ENCODE peak calls at places on chromosomes 6 and 20, in eight cellular contexts. Q, S, P, F, B, M, I and R are unnamed samples.

GRCh38 chr6:100803264-100803663 is 77.9 kb downstream of the ASCC3 start:
- DNase-seq in Q (no peak), S (no peak), P (no peak), F (no peak), B (no peak), M (no peak), I (no peak), R (no peak)

GRCh38 chr20:3010985-3011723 is 32.3 kb upstream of the GNRH2 start:
- DNase-seq in Q (no peak), S (no peak), P (peak; percentile 37), F (no peak), B (peak; percentile 61), M (no peak), I (no peak), R (peak; percentile 88)

GRCh38 chr6:82492134-82492533 is 128.5 kb downstream of the TPBG start:
- DNase-seq in Q (no peak), S (no peak), P (no peak), F (no peak), B (no peak), M (no peak), I (no peak), R (no peak)

GRCh38 chr6:108186226-108186625 is 20.4 kb downstream of the NR2E1 start:
- DNase-seq in Q (no peak), S (no peak), P (no peak), F (no peak), B (no peak), M (no peak), I (no peak), R (no peak)

GRCh38 chr20:51272392-51272791 is 249.5 kb upstream of the KCNG1 start:
- DNase-seq in Q (no peak), S (no peak), P (peak; percentile 64), F (no peak), B (peak; percentile 68), M (peak; percentile 15), I (no peak), R (no peak)

GRCh38 chr6:12182676-12183075 is 107.5 kb upstream of the EDN1 start:
- DNase-seq in Q (no peak), S (no peak), P (peak; percentile 30), F (no peak), B (no peak), M (no peak), I (no peak), R (no peak)

GRCh38 chr20:24648481-24648880 is 179.1 kb downstream of the SYNDIG1 start:
- DNase-seq in Q (no peak), S (no peak), P (peak; percentile 52), F (no peak), B (peak; percentile 88), M (no peak), I (no peak), R (peak; percentile 56)

GRCh38 chr6:8743146-8743745 is 307.9 kb upstream of the SLC35B3 start:
- DNase-seq in Q (no peak), S (no peak), P (no peak), F (no peak), B (no peak), M (no peak), I (no peak), R (no peak)

GRCh38 chr6:160068346-160068745 is 53.3 kb upstream of the SLC22A1 start:
- DNase-seq in Q (no peak), S (no peak), P (no peak), F (no peak), B (no peak), M (no peak), I (no peak), R (no peak)

GRCh38 chr6:81735756-81736380 is 16.6 kb downstream of the TENT5A start:
- DNase-seq in Q (no peak), S (no peak), P (peak; percentile 49), F (no peak), B (no peak), M (no peak), I (no peak), R (no peak)

GRCh38 chr6:63882208-63882607 is 246.6 kb downstream of the PHF3 start:
- DNase-seq in Q (no peak), S (no peak), P (no peak), F (no peak), B (no peak), M (no peak), I (no peak), R (no peak)

GRCh38 chr20:5913166-5913565 is 37.2 kb downstream of the TRMT6 start:
- DNase-seq in Q (no peak), S (no peak), P (no peak), F (no peak), B (no peak), M (no peak), I (no peak), R (no peak)

GRCh38 chr6:1388081-1388926 is 1.1 kb upstream of the FOXF2 start:
- DNase-seq in Q (no peak), S (no peak), P (no peak), F (no peak), B (no peak), M (no peak), I (no peak), R (peak; percentile 77)

GRCh38 chr6:147559016-147559415 is 50.5 kb downstream of the SAMD5 start:
- DNase-seq in Q (no peak), S (no peak), P (no peak), F (peak; percentile 14), B (no peak), M (no peak), I (no peak), R (no peak)

GRCh38 chr6:14108571-14109410 is 8.8 kb upstream of the CD83 start:
- DNase-seq in Q (no peak), S (no peak), P (no peak), F (no peak), B (no peak), M (peak; percentile 21), I (peak; percentile 62), R (no peak)

GRCh38 chr6:36642913-36643817 is 35.3 kb upstream of the CDKN1A start:
- DNase-seq in Q (peak; percentile 87), S (no peak), P (peak; percentile 96), F (peak; percentile 81), B (peak; percentile 92), M (peak; percentile 92), I (peak; percentile 95), R (peak; percentile 95)

GRCh38 chr6:12060780-12061619 is 48.9 kb downstream of the HIVEP1 start:
- DNase-seq in Q (peak; percentile 44), S (peak; percentile 75), P (no peak), F (peak; percentile 38), B (no peak), M (peak; percentile 40), I (peak; percentile 64), R (no peak)

GRCh38 chr6:22041797-22042489 is 254.9 kb downstream of the PRL start:
- DNase-seq in Q (no peak), S (no peak), P (peak; percentile 74), F (no peak), B (peak; percentile 68), M (no peak), I (no peak), R (no peak)

GRCh38 chr6:138161434-138162103 is at the start of gene ARFGEF3:
- DNase-seq in Q (peak; percentile 65), S (peak; percentile 25), P (peak; percentile 14), F (peak; percentile 76), B (no peak), M (no peak), I (peak; percentile 64), R (peak; percentile 96)

GRCh38 chr6:91098006-91098405 is 511.1 kb upstream of the MAP3K7 start:
- DNase-seq in Q (no peak), S (no peak), P (no peak), F (no peak), B (no peak), M (no peak), I (no peak), R (no peak)
- H3K4me3 ChIP-seq in Q (no peak overlapping the region), S (no peak overlapping the region), P (no peak overlapping the region), F (no peak overlapping the region), B (no peak overlapping the region), M (no peak overlapping the region), I (no peak overlapping the region), R (no peak overlapping the region)

DNA sequence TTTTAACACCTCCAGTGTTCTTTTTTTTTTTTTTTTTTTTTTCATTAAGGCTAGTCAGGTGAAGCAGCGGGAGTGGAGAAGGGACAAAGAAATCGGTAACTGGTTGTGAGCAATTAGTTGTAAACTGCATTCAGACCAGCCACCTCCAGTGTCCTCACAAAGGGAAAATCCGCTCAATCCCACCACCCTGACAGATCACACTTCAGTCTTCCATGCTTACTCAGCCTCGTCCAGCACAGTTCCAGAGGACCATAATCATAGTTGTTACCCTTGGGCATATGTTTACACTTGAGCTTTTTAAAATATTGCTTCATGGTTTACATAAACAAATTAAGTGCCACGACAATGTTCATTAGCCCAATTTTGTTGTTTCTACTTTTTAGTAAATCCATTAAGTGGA is 10.2 kb downstream of the DYNLRB1 start:
- DNase-seq in Q (no peak), S (no peak), P (no peak), F (no peak), B (no peak), M (no peak), I (no peak), R (no peak)
- H3K4me3 ChIP-seq in Q (no peak overlapping the region), S (no peak overlapping the region), P (no peak overlapping the region), F (peak overlapping the region; percentile 9), B (no peak overlapping the region), M (no peak overlapping the region), I (no peak overlapping the region), R (no peak overlapping the region)

GRCh38 chr6:6915219-6915618 is 192.5 kb upstream of the RREB1 start:
- DNase-seq in Q (no peak), S (no peak), P (peak; percentile 24), F (no peak), B (no peak), M (no peak), I (no peak), R (no peak)

GRCh38 chr6:6916598-6916997 is 191.2 kb upstream of the RREB1 start:
- DNase-seq in Q (peak; percentile 29), S (no peak), P (peak; percentile 40), F (no peak), B (no peak), M (peak; percentile 52), I (no peak), R (no peak)

GRCh38 chr6:6918216-6918983 is 189.4 kb upstream of the RREB1 start:
- DNase-seq in Q (no peak), S (no peak), P (peak; percentile 92), F (no peak), B (peak; percentile 53), M (peak; percentile 42), I (no peak), R (no peak)

GRCh38 chr6:6913346-6913745 is 194.4 kb upstream of the RREB1 start:
- DNase-seq in Q (no peak), S (no peak), P (no peak), F (no peak), B (no peak), M (no peak), I (no peak), R (no peak)

GRCh38 chr6:6915813-6916547 is 191.8 kb upstream of the RREB1 start:
- DNase-seq in Q (peak; percentile 54), S (no peak), P (peak; percentile 85), F (peak; percentile 25), B (peak; percentile 74), M (peak; percentile 82), I (peak; percentile 66), R (no peak)
- H3K4me3 ChIP-seq in Q (peak overlapping the region; percentile 38), S (no peak overlapping the region), P (peak overlapping the region; percentile 8), F (peak overlapping the region; percentile 12), B (peak overlapping the region; percentile 42), M (peak overlapping the region; percentile 29), I (peak overlapping the region; percentile 10), R (peak overlapping the region; percentile 53)

DNA sequence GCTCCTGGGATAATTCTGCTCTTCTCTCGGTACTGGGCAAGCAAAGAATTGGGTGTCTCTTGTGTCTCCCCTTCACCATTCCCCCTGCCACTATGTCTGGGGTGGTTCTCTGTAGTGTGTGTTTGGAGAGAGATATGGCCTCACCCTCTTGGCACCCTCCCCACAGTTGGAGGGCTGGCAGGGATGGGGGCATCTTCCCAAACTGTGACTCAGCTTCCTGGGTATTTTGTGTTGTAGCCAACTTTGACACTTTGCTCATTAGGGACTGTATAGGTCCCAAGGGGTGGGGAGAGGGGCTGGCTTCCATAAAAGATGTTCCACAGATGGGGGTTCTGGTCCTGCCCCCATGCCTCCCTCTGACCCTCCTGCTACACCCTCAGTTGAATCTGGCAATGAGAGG is 1.7 kb downstream of the TNXB start:
- DNase-seq in Q (no peak), S (no peak), P (no peak), F (no peak), B (peak; percentile 64), M (no peak), I (no peak), R (no peak)
- H3K4me3 ChIP-seq in Q (peak overlapping the region; percentile 58), S (no peak overlapping the region), P (no peak overlapping the region), F (no peak overlapping the region), B (peak overlapping the region; percentile 69), M (no peak overlapping the region), I (no peak overlapping the region), R (no peak overlapping the region)